ENCODE peak calls at places on chromosomes 1 and 21, in five cellular contexts. One of them, this sample, is unnamed.

GRCh38 chr1:179094826-179095225 is 13.0 kb downstream of the TOR3A start:
- DNase-seq in PC-3: no peak
- DNase-seq in GM23248: no peak
- DNase-seq in fibroblast of lung: no peak
- DNase-seq in hepatocyte: no peak
- DNase-seq in this sample: no peak

GRCh38 chr1:55006931-55007330 is 8.2 kb downstream of the BSND start:
- DNase-seq in GM23248: no peak
- DNase-seq in fibroblast of lung: no peak
- DNase-seq in PC-3: no peak
- DNase-seq in hepatocyte: no peak
- DNase-seq in this sample: no peak

GRCh38 chr1:51548986-51549619 is 30.0 kb upstream of the EPS15 start:
- DNase-seq in fibroblast of lung: no peak
- DNase-seq in hepatocyte: no peak
- DNase-seq in PC-3: no peak
- DNase-seq in GM23248: no peak
- DNase-seq in this sample: no peak

GRCh38 chr21:35204850-35205564 is 155.9 kb upstream of the RUNX1 start:
- DNase-seq in hepatocyte: peak; percentile 66
- DNase-seq in PC-3: no peak
- DNase-seq in fibroblast of lung: peak; percentile 97
- DNase-seq in GM23248: peak; percentile 85
- DNase-seq in this sample: no peak

GRCh38 chr1:54001620-54002019 is 16.4 kb downstream of the LDLRAD1 start:
- DNase-seq in fibroblast of lung: no peak
- DNase-seq in PC-3: no peak
- DNase-seq in hepatocyte: no peak
- DNase-seq in GM23248: no peak
- DNase-seq in this sample: no peak

GRCh38 chr1:40530735-40531380 is 579 bp upstream of the ZNF684 start:
- DNase-seq in GM23248: peak; percentile 49
- DNase-seq in fibroblast of lung: peak; percentile 27
- DNase-seq in hepatocyte: no peak
- DNase-seq in PC-3: no peak
- DNase-seq in this sample: no peak

GRCh38 chr1:17890815-17891191 is 135.7 kb downstream of the ACTL8 start:
- DNase-seq in GM23248: no peak
- DNase-seq in PC-3: no peak
- DNase-seq in fibroblast of lung: no peak
- DNase-seq in hepatocyte: no peak
- DNase-seq in this sample: no peak

GRCh38 chr1:223542831-223543230 is 122.7 kb downstream of the CAPN8 start:
- DNase-seq in PC-3: no peak
- DNase-seq in GM23248: no peak
- DNase-seq in fibroblast of lung: no peak
- DNase-seq in hepatocyte: no peak
- DNase-seq in this sample: no peak

GRCh38 chr1:184503221-184503749 is 116.5 kb downstream of the C1orf21 start:
- DNase-seq in GM23248: no peak
- DNase-seq in PC-3: no peak
- DNase-seq in fibroblast of lung: no peak
- DNase-seq in hepatocyte: no peak
- DNase-seq in this sample: no peak

GRCh38 chr1:89552481-89553194 is 28.0 kb downstream of the LRRC8B start:
- DNase-seq in fibroblast of lung: no peak
- DNase-seq in GM23248: peak; percentile 63
- DNase-seq in hepatocyte: no peak
- DNase-seq in PC-3: no peak
- DNase-seq in this sample: peak; percentile 46

GRCh38 chr1:180928272-180929230 is 15.9 kb downstream of the KIAA1614 start:
- DNase-seq in hepatocyte: no peak
- DNase-seq in GM23248: no peak
- DNase-seq in PC-3: no peak
- DNase-seq in fibroblast of lung: no peak
- DNase-seq in this sample: no peak

GRCh38 chr21:38490411-38491020 is 7.8 kb downstream of the ERG start:
- DNase-seq in hepatocyte: no peak
- DNase-seq in fibroblast of lung: no peak
- DNase-seq in PC-3: no peak
- DNase-seq in GM23248: no peak
- DNase-seq in this sample: no peak

GRCh38 chr1:155011004-155011416 is 8.4 kb downstream of the ZBTB7B start:
- DNase-seq in hepatocyte: no peak
- DNase-seq in fibroblast of lung: no peak
- DNase-seq in GM23248: no peak
- DNase-seq in PC-3: no peak
- DNase-seq in this sample: no peak
- H3K27ac ChIP-seq in hepatocyte: peak overlapping the region; percentile 20
- H3K27ac ChIP-seq in fibroblast of lung: no peak overlapping the region
- H3K27ac ChIP-seq in GM23248: no peak overlapping the region
- H3K27ac ChIP-seq in PC-3: no peak overlapping the region
- H3K27ac ChIP-seq in this sample: no peak overlapping the region

GRCh38 chr1:41870076-41870562 is 48.6 kb downstream of the HIVEP3 start:
- DNase-seq in PC-3: peak; percentile 79
- DNase-seq in GM23248: peak; percentile 81
- DNase-seq in hepatocyte: no peak
- DNase-seq in fibroblast of lung: peak; percentile 85
- DNase-seq in this sample: peak; percentile 78

GRCh38 chr1:41866285-41866684 is 52.4 kb downstream of the HIVEP3 start:
- DNase-seq in GM23248: no peak
- DNase-seq in hepatocyte: no peak
- DNase-seq in fibroblast of lung: no peak
- DNase-seq in PC-3: no peak
- DNase-seq in this sample: no peak

GRCh38 chr1:41872074-41872473 is 46.6 kb downstream of the HIVEP3 start:
- DNase-seq in GM23248: no peak
- DNase-seq in PC-3: no peak
- DNase-seq in fibroblast of lung: no peak
- DNase-seq in hepatocyte: no peak
- DNase-seq in this sample: no peak

GRCh38 chr1:41864471-41865040 is 54.2 kb downstream of the HIVEP3 start:
- DNase-seq in fibroblast of lung: peak; percentile 73
- DNase-seq in PC-3: no peak
- DNase-seq in hepatocyte: no peak
- DNase-seq in GM23248: peak; percentile 42
- DNase-seq in this sample: no peak

GRCh38 chr1:41868241-41868953 is 50.3 kb downstream of the HIVEP3 start:
- DNase-seq in PC-3: peak; percentile 18
- DNase-seq in GM23248: no peak
- DNase-seq in fibroblast of lung: no peak
- DNase-seq in hepatocyte: no peak
- DNase-seq in this sample: no peak
- H3K4me2 ChIP-seq in PC-3: no peak overlapping the region
- H3K4me2 ChIP-seq in GM23248: no peak overlapping the region
- H3K4me2 ChIP-seq in fibroblast of lung: no peak overlapping the region
- H3K4me2 ChIP-seq in hepatocyte: no peak overlapping the region
- H3K4me2 ChIP-seq in this sample: no peak overlapping the region

GRCh38 chr1:220880726-220881506 is 1.7 kb downstream of the HLX start:
- DNase-seq in hepatocyte: peak; percentile 60
- DNase-seq in fibroblast of lung: peak; percentile 42
- DNase-seq in GM23248: peak; percentile 94
- DNase-seq in PC-3: peak; percentile 26
- DNase-seq in this sample: no peak
- TF ChIP-seq EZH2 in hepatocyte: peak; percentile 82
- TF ChIP-seq EZH2 in fibroblast of lung: no peak
- TF ChIP-seq EZH2 in GM23248: no peak
- TF ChIP-seq EZH2 in PC-3: no peak
- TF ChIP-seq EZH2 in this sample: peak; percentile 36

GRCh38 chr1:158071106-158071505 is 77.7 kb downstream of the KIRREL1 start:
- DNase-seq in GM23248: peak; percentile 29
- DNase-seq in fibroblast of lung: peak; percentile 47
- DNase-seq in hepatocyte: no peak
- DNase-seq in PC-3: no peak
- DNase-seq in this sample: no peak
- H3K27ac ChIP-seq in GM23248: no peak overlapping the region
- H3K27ac ChIP-seq in fibroblast of lung: no peak overlapping the region
- H3K27ac ChIP-seq in hepatocyte: no peak overlapping the region
- H3K27ac ChIP-seq in PC-3: no peak overlapping the region
- H3K27ac ChIP-seq in this sample: no peak overlapping the region

GRCh38 chr1:1331068-1331965 is at the start of gene TAS1R3:
- DNase-seq in PC-3: peak; percentile 86
- DNase-seq in hepatocyte: no peak
- DNase-seq in GM23248: peak; percentile 73
- DNase-seq in fibroblast of lung: no peak
- DNase-seq in this sample: no peak
- H3K4me2 ChIP-seq in PC-3: peak within 1 kb of the TSS; percentile 54
- H3K4me2 ChIP-seq in hepatocyte: peak within 1 kb of the TSS; percentile 62
- H3K4me2 ChIP-seq in GM23248: peak within 1 kb of the TSS; percentile 28
- H3K4me2 ChIP-seq in fibroblast of lung: no peak within 1 kb of the TSS
- H3K4me2 ChIP-seq in this sample: no peak within 1 kb of the TSS

GRCh38 chr1:37752213-37752582 is 12.7 kb downstream of the EPHA10 start:
- DNase-seq in hepatocyte: no peak
- DNase-seq in PC-3: no peak
- DNase-seq in GM23248: no peak
- DNase-seq in fibroblast of lung: no peak
- DNase-seq in this sample: no peak
- TF ChIP-seq EZH2 in hepatocyte: no peak
- TF ChIP-seq EZH2 in PC-3: no peak
- TF ChIP-seq EZH2 in GM23248: no peak
- TF ChIP-seq EZH2 in fibroblast of lung: peak; percentile 54
- TF ChIP-seq EZH2 in this sample: peak; percentile 75

GRCh38 chr21:36627242-36627641 is 71.7 kb upstream of the SIM2 start:
- DNase-seq in PC-3: peak; percentile 96
- DNase-seq in GM23248: peak; percentile 77
- DNase-seq in hepatocyte: no peak
- DNase-seq in fibroblast of lung: peak; percentile 95
- DNase-seq in this sample: peak; percentile 33
- H3K27ac ChIP-seq in PC-3: peak overlapping the region; percentile 90
- H3K27ac ChIP-seq in GM23248: peak overlapping the region; percentile 65
- H3K27ac ChIP-seq in hepatocyte: no peak overlapping the region
- H3K27ac ChIP-seq in fibroblast of lung: no peak overlapping the region
- H3K27ac ChIP-seq in this sample: no peak overlapping the region

GRCh38 chr1:6590046-6590445 is 10.3 kb downstream of the ZBTB48 start:
- DNase-seq in GM23248: no peak
- DNase-seq in PC-3: no peak
- DNase-seq in fibroblast of lung: no peak
- DNase-seq in hepatocyte: no peak
- DNase-seq in this sample: no peak
- H3K4me2 ChIP-seq in GM23248: no peak overlapping the region
- H3K4me2 ChIP-seq in PC-3: no peak overlapping the region
- H3K4me2 ChIP-seq in fibroblast of lung: no peak overlapping the region
- H3K4me2 ChIP-seq in hepatocyte: no peak overlapping the region
- H3K4me2 ChIP-seq in this sample: no peak overlapping the region